ENCODE peak calls at places on chromosomes 12 and 14, in eight cellular contexts. C is left ventricle myocardium inferior; A is fibroblast of mammary gland; R is fibroblast of pulmonary artery; Y is coronary artery; D is ascending aorta; W is neural progenitor cell; F is CD4-positive, alpha-beta T cell. L is an unnamed sample.

GRCh38 chr12:2082321-2082720 is 29.5 kb downstream of the CACNA1C start:
- DNase-seq in C (no peak), A (no peak), R (no peak), Y (no peak), D (no peak), W (no peak), F (no peak), L (no peak)

GRCh38 chr12:107523760-107524558 is 161.6 kb upstream of the PWP1 start:
- DNase-seq in C (no peak), A (no peak), R (no peak), Y (no peak), D (no peak), W (no peak), F (no peak), L (no peak)

GRCh38 chr12:77435446-77436091 is 370.2 kb upstream of the E2F7 start:
- DNase-seq in C (no peak), A (no peak), R (no peak), Y (no peak), D (no peak), W (no peak), F (no peak), L (no peak)

GRCh38 chr12:53722450-53723041 is 4.7 kb downstream of the CALCOCO1 start:
- DNase-seq in C (no peak), A (peak; percentile 22), R (no peak), Y (no peak), D (no peak), W (no peak), F (no peak), L (no peak)

GRCh38 chr12:132560421-132560830 is 50.0 kb downstream of the LRCOL1 start:
- DNase-seq in C (no peak), A (no peak), R (no peak), Y (no peak), D (no peak), W (peak; percentile 70), F (no peak), L (no peak)

GRCh38 chr14:51873221-51873893 is 12.9 kb downstream of the GNG2 start:
- DNase-seq in C (no peak), A (peak; percentile 96), R (peak; percentile 94), Y (no peak), D (no peak), W (no peak), F (no peak), L (peak; percentile 85)

GRCh38 chr14:63543826-63544320 is 696 bp upstream of the PPP2R5E start:
- DNase-seq in C (no peak), A (no peak), R (no peak), Y (no peak), D (no peak), W (peak; percentile 72), F (no peak), L (no peak)

GRCh38 chr12:22312336-22312735 is 22.2 kb downstream of the ST8SIA1 start:
- DNase-seq in C (peak; percentile 53), A (peak; percentile 78), R (peak; percentile 98), Y (no peak), D (no peak), W (peak; percentile 6), F (no peak), L (peak; percentile 79)

GRCh38 chr14:79831198-79831890 is 380.0 kb downstream of the DIO2 start:
- DNase-seq in C (no peak), A (peak; percentile 88), R (peak; percentile 17), Y (no peak), D (no peak), W (no peak), F (no peak), L (no peak)

GRCh38 chr14:33704486-33704885 is 246.4 kb downstream of the EGLN3 start:
- DNase-seq in C (no peak), A (no peak), R (no peak), Y (no peak), D (no peak), W (no peak), F (no peak), L (no peak)

DNA sequence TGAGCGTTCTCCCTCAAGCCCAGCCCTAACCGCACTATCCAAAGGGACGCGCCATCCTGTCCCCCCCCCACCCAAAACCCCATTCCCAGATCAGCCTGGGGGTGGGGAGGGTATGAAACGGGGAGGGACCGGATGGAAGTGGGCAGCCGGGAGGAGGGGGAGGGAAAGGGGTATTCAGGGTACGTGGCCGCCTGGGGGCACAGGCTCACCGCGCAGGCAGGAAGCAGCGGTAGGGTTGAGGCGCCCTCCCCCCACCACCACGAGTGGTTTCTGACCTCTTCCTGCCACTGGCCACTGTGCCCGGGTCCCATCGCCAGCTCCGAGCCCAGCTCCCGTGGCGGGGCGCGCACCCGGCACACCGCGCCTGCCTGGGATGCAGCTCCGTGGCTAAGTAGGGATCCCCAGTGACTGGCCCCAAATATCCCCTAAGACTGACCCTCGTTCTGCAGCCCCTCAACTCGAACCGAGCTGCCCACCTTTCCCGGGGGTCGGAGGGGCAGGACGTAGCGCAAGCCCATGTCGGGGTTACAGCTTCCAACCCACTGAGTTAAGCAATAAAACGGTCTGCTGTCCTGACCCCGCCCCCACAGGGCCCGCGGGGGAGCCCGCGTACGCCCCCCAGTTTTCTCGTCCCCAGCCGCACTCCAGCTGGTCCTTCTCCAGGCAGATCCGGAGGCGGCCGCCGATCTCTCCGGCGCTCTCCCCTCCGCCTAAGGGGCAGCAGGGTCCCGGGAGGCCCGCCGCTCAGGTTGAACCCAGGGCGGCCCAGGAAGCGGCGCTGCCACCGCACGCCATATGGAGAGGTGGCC is 1.2 kb downstream of the ACTN1 start:
- DNase-seq in C (peak; percentile 64), A (peak; percentile 88), R (peak; percentile 86), Y (peak; percentile 94), D (peak; percentile 62), W (peak; percentile 75), F (peak; percentile 57), L (peak; percentile 70)
- TF ChIP-seq CTCF in C (peak; percentile 11), A (no peak), R (peak; percentile 1), Y (no peak), D (peak; percentile 26), W (no peak), F (no peak), L (no peak)

DNA sequence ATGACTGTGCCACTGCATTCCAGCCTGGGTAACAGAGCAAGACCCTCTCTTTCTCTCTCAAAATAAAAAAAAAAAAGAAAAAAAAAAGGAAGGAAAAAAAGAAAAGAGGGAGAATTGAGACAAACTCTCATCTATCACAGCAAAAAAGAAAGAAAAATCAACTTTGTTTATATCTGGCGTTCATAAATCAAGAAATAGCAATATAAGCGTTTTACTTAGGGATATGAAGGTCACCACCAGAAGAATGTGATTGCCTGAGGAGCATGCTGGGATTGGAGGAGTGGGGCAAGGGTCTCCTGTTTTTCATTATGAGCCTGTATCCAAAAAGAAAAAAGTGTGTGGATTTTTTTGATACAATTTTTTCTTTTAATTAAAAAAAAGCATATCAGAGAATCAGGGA is 78.4 kb downstream of the HECTD4 start:
- DNase-seq in C (no peak), A (no peak), R (no peak), Y (no peak), D (no peak), W (no peak), F (no peak), L (no peak)
- TF ChIP-seq CTCF in C (no peak), A (no peak), R (no peak), Y (no peak), D (no peak), W (no peak), F (no peak), L (no peak)

GRCh38 chr12:114938487-114939210 is 254.7 kb upstream of the TBX3 start:
- DNase-seq in C (no peak), A (no peak), R (no peak), Y (no peak), D (no peak), W (peak; percentile 15), F (no peak), L (no peak)

GRCh38 chr12:114936148-114937099 is 252.4 kb upstream of the TBX3 start:
- DNase-seq in C (no peak), A (peak; percentile 90), R (peak; percentile 36), Y (no peak), D (no peak), W (no peak), F (no peak), L (peak; percentile 17)

GRCh38 chr12:114933428-114934160 is 249.6 kb upstream of the TBX3 start:
- DNase-seq in C (no peak), A (peak; percentile 99), R (peak; percentile 82), Y (no peak), D (no peak), W (no peak), F (no peak), L (no peak)

GRCh38 chr12:114932806-114933205 is 248.8 kb upstream of the TBX3 start:
- DNase-seq in C (no peak), A (no peak), R (no peak), Y (no peak), D (no peak), W (no peak), F (no peak), L (no peak)

DNA sequence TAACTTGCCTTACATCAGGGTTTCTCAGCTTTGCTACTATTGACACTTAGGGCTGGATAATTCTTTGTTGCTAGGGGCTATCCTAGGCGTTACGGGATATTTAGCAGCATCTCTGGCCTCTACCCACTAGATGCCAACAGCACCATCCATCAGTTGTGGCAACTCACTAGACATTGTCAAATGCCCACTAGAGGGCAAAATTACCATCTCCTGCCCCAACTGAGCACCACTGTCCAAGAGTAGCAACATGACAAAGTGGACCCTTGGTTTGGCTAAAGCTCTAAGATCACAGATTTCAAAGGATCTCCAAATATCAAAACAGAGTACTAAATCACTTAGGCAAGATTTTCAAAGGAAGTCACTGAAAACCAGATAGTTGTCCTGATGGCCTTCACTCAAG is 251.7 kb upstream of the TBX3 start:
- DNase-seq in C (no peak), A (peak; percentile 28), R (no peak), Y (no peak), D (no peak), W (no peak), F (no peak), L (no peak)
- TF ChIP-seq CTCF in C (peak; percentile 41), A (peak; percentile 21), R (peak; percentile 13), Y (no peak), D (no peak), W (peak; percentile 33), F (no peak), L (no peak)

GRCh38 chr12:94792690-94793089 is 142.3 kb upstream of the TMCC3 start:
- DNase-seq in C (peak; percentile 20), A (no peak), R (peak; percentile 62), Y (no peak), D (no peak), W (no peak), F (no peak), L (no peak)

GRCh38 chr12:94793191-94793595 is 142.8 kb upstream of the TMCC3 start:
- DNase-seq in C (no peak), A (no peak), R (no peak), Y (no peak), D (no peak), W (peak; percentile 17), F (no peak), L (peak; percentile 27)

GRCh38 chr12:94795053-94795452 is 144.7 kb upstream of the TMCC3 start:
- DNase-seq in C (no peak), A (no peak), R (no peak), Y (no peak), D (no peak), W (no peak), F (no peak), L (no peak)

GRCh38 chr12:94798107-94798506 is 147.8 kb upstream of the TMCC3 start:
- DNase-seq in C (no peak), A (no peak), R (no peak), Y (no peak), D (no peak), W (no peak), F (no peak), L (no peak)

DNA sequence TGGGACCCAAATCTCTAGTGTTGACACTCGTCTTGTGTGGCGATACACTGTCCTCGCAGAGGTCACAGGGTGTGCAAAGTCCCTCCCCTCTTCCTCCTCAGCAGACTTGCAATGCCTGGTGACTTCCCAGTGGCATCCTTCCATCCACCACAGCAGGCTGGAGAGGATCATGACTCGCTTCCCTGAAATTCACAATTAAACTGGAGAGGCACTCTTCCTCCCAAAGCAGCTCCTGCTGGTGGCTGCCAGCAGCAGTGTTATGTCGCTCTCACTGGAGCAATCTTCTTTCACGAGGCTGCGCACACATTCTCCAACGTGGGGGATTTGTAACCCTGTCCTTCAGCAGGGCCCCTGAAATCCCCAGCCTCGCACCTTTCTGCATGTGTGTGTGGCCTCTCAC is 145.2 kb upstream of the TMCC3 start:
- DNase-seq in C (no peak), A (peak; percentile 67), R (peak; percentile 49), Y (no peak), D (no peak), W (peak; percentile 54), F (no peak), L (peak; percentile 65)
- TF ChIP-seq CTCF in C (no peak), A (no peak), R (peak; percentile 9), Y (no peak), D (no peak), W (no peak), F (no peak), L (no peak)

L was measured in bronchial epithelial cell.